ENCODE peak calls at places on chromosome 11, in ten cellular contexts. W, X, M, U, Z, V, D, R, K and E are unnamed samples.

GRCh38 chr11:121586727-121587126 is 134.0 kb upstream of the SORL1-AS1 start:
- DNase-seq in R (no peak), Z (no peak), K (peak; percentile 76), X (no peak), D (no peak), M (no peak), W (no peak), V (no peak), U (no peak), E (no peak)

GRCh38 chr11:122354029-122354697 is 238.1 kb upstream of the BLID start:
- DNase-seq in R (no peak), V (no peak), W (no peak), X (no peak), Z (no peak), M (no peak), K (no peak), U (no peak), D (no peak), E (no peak)

GRCh38 chr11:132072044-132072879 is 701.8 kb downstream of the NTM start:
- DNase-seq in M (no peak), K (no peak), U (no peak), W (no peak), Z (no peak), D (no peak), X (no peak), V (no peak), R (no peak), E (no peak)

GRCh38 chr11:34345012-34345804 is 12.6 kb downstream of the ABTB2 start:
- DNase-seq in K (peak; percentile 62), X (peak; percentile 41), D (peak; percentile 95), M (no peak), W (peak; percentile 30), R (no peak), U (no peak), V (no peak), Z (peak; percentile 65), E (peak; percentile 49)

GRCh38 chr11:32105871-32106312 is 15.0 kb downstream of the RCN1 start:
- DNase-seq in R (no peak), K (no peak), W (no peak), U (no peak), M (no peak), V (no peak), X (no peak), D (no peak), Z (no peak), E (no peak)

GRCh38 chr11:62974848-62975522 is 9.8 kb downstream of the SLC22A6 start:
- DNase-seq in M (peak; percentile 88), V (peak; percentile 79), U (no peak), Z (peak; percentile 71), D (peak; percentile 6), R (no peak), K (peak; percentile 88), X (no peak), W (peak; percentile 59), E (peak; percentile 68)

GRCh38 chr11:65308281-65308891 is 6.3 kb upstream of the CDC42EP2 start:
- DNase-seq in V (peak; percentile 75), W (peak; percentile 62), R (no peak), M (no peak), D (no peak), Z (peak; percentile 51), K (peak; percentile 61), X (no peak), U (no peak), E (no peak)

GRCh38 chr11:67300756-67301312 is 2.5 kb upstream of the SSH3 start:
- DNase-seq in V (peak; percentile 56), U (no peak), X (peak; percentile 11), R (no peak), Z (peak; percentile 20), W (no peak), D (no peak), K (peak; percentile 18), M (no peak), E (peak; percentile 19)

GRCh38 chr11:103035216-103035615 is 56.7 kb downstream of the DCUN1D5 start:
- DNase-seq in D (no peak), Z (no peak), M (no peak), V (no peak), K (no peak), W (no peak), R (no peak), X (no peak), U (no peak), E (no peak)

GRCh38 chr11:21582791-21583190 is 610.1 kb upstream of the ANO5 start:
- DNase-seq in U (no peak), X (no peak), K (no peak), V (no peak), W (no peak), D (no peak), Z (no peak), M (no peak), R (no peak), E (no peak)

GRCh38 chr11:40388097-40388818 is 1071.2 kb downstream of the LRRC4C start:
- DNase-seq in U (no peak), R (no peak), X (no peak), V (no peak), W (no peak), Z (no peak), D (no peak), M (no peak), K (no peak), E (no peak)

GRCh38 chr11:65853249-65853979 is 4.6 kb downstream of the CFL1 start:
- DNase-seq in U (no peak), M (no peak), V (no peak), Z (no peak), D (no peak), W (no peak), X (no peak), K (peak; percentile 40), R (no peak), E (no peak)

GRCh38 chr11:77665240-77665965 is 27.8 kb upstream of the CLNS1A start:
- DNase-seq in W (no peak), D (no peak), M (no peak), V (no peak), R (no peak), U (no peak), K (no peak), Z (no peak), X (no peak), E (no peak)

GRCh38 chr11:66419825-66420224 is 1.0 kb upstream of the NPAS4 start:
- DNase-seq in D (no peak), K (no peak), Z (no peak), U (no peak), W (no peak), V (no peak), X (no peak), M (peak; percentile 77), R (no peak), E (no peak)

GRCh38 chr11:35486934-35487333 is 38.5 kb downstream of the PAMR1 start:
- DNase-seq in X (no peak), U (no peak), R (no peak), K (no peak), V (no peak), Z (no peak), W (no peak), M (no peak), D (no peak), E (no peak)

GRCh38 chr11:35485656-35486318 is 39.6 kb downstream of the PAMR1 start:
- DNase-seq in M (peak; percentile 92), V (peak; percentile 60), W (peak; percentile 50), D (peak; percentile 34), U (peak; percentile 34), K (peak; percentile 78), Z (peak; percentile 73), X (peak; percentile 66), R (no peak), E (peak; percentile 71)

GRCh38 chr11:35488117-35488516 is 37.3 kb downstream of the PAMR1 start:
- DNase-seq in V (no peak), W (no peak), D (no peak), Z (no peak), X (no peak), K (no peak), U (no peak), M (no peak), R (no peak), E (no peak)

GRCh38 chr11:35486446-35486845 is 39.0 kb downstream of the PAMR1 start:
- DNase-seq in U (no peak), Z (no peak), M (no peak), V (no peak), W (no peak), R (no peak), X (no peak), D (no peak), K (no peak), E (no peak)

GRCh38 chr11:35487532-35488078 is 37.8 kb downstream of the PAMR1 start:
- DNase-seq in U (no peak), Z (peak; percentile 30), V (no peak), X (peak; percentile 29), W (no peak), K (peak; percentile 36), D (peak; percentile 7), M (peak; percentile 62), R (no peak), E (no peak)
- TF ChIP-seq CTCF in U (no peak), Z (peak; percentile 53), V (no peak), X (peak; percentile 30), W (no peak), K (no peak), D (peak; percentile 54), M (peak; percentile 66), R (no peak), E (peak; percentile 23)

GRCh38 chr11:20050048-20050447 is 110.2 kb downstream of the DBX1 start:
- DNase-seq in V (no peak), U (no peak), Z (no peak), X (no peak), M (no peak), K (no peak), R (no peak), W (no peak), D (no peak), E (no peak)
- H3K4me1 ChIP-seq in V (no peaks in the 10 kb centered on the region), U (no peaks in the 10 kb centered on the region), Z (peaks cover 16% of the 10 kb centered on the region), X (peaks cover 14% of the 10 kb centered on the region), M (peaks cover 64% of the 10 kb centered on the region), K (no peaks in the 10 kb centered on the region), R (peaks cover 10% of the 10 kb centered on the region), W (peaks cover 3% of the 10 kb centered on the region), D (no peaks in the 10 kb centered on the region), E (peaks cover 34% of the 10 kb centered on the region)

DNA sequence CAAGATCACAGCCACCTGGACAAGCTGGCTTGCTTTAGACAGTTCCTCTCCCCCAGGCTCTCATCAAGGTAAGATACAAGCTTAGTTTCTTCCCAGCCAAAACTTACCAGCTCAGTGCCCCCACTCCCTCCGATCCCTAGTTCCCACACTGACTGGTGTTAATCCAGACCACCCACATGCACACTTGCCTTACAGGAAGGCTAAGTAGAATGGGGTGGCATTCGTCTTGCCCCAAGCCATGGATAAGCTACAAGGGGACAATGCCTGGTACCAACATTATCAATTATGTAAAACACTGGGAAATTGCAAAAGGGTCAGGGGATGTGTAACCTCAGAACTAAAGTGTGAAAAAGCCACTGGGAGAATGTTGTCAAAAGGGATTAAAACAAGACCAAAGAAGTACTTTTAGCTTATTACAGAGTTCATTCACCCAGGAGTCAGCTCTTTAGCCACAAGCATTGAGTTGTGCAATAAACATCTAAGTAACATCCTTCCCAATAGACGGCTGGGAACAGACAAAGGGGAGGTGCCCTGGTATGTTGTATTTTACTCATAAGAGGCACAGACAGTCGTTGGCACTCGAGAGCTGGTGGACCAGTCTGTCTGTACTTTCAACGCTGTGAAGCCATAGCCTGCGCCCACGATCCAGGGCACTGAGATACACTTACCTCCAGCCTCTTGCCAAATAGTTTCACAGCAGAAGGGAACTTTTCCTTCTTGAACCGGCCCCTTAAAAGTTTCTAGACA is 1.1 kb downstream of the DHCR7 start:
- DNase-seq in V (no peak), R (no peak), Z (no peak), W (no peak), U (no peak), D (peak; percentile 73), K (peak; percentile 43), M (no peak), X (no peak), E (no peak)
- H3K4me3 ChIP-seq in V (no peak overlapping the region), R (peak overlapping the region; percentile 61), Z (peak overlapping the region; percentile 63), W (no peak overlapping the region), U (peak overlapping the region; percentile 98), D (peak overlapping the region; percentile 86), K (peak overlapping the region; percentile 81), M (peak overlapping the region; percentile 48), X (peak overlapping the region; percentile 45), E (peak overlapping the region; percentile 91)

GRCh38 chr11:74870485-74870884 is 78.4 kb downstream of the XRRA1 start:
- DNase-seq in U (no peak), X (no peak), Z (no peak), W (no peak), V (no peak), K (no peak), R (no peak), M (no peak), D (peak; percentile 60), E (no peak)
- TF ChIP-seq CTCF in U (no peak), X (no peak), Z (no peak), W (no peak), V (no peak), K (no peak), R (no peak), M (peak; percentile 41), D (peak; percentile 54), E (no peak)